ENCODE peak calls at places on chromosomes 2 and 18, in nine cellular contexts. M is neural progenitor cell, O is mucosa of descending colon, N is endothelial cell, I is progenitor cell of endocrine pancreas, Y is PC-9, K is H9, X is RWPE1, T is upper lobe of left lung. S is an unnamed sample.

GRCh38 chr18:11657152-11657551 is 31.9 kb upstream of the GNAL start:
- DNase-seq in M (no peak), O (no peak), N (no peak), I (no peak), Y (no peak), K (peak), X (no peak), T (no peak), S (no peak)

GRCh38 chr2:169823996-169824372 is 721 bp downstream of the METTL5 start:
- DNase-seq in M (no peak), O (no peak), N (no peak), I (no peak), Y (no peak), K (no peak), X (no peak), T (no peak), S (no peak)

GRCh38 chr18:49082714-49083688 is 132.2 kb upstream of the SMAD7 start:
- DNase-seq in M (no peak), O (no peak), N (no peak), I (no peak), Y (no peak), K (no peak), X (no peak), T (no peak), S (no peak)

GRCh38 chr2:16093639-16094447 is 153.5 kb downstream of the MYCN start:
- DNase-seq in M (no peak), O (no peak), N (no peak), I (no peak), Y (no peak), K (no peak), X (no peak), T (no peak), S (no peak)

GRCh38 chr2:160055726-160056108 is 6.7 kb downstream of the PLA2R1 start:
- DNase-seq in M (no peak), O (no peak), N (no peak), I (no peak), Y (no peak), K (peak), X (no peak), T (no peak), S (no peak)

GRCh38 chr2:178229927-178230326 is 35.6 kb downstream of the OSBPL6 start:
- DNase-seq in M (no peak), O (no peak), N (no peak), I (no peak), Y (no peak), K (no peak), X (no peak), T (no peak), S (no peak)

GRCh38 chr2:30653847-30654246 is 153.4 kb downstream of the CAPN13 start:
- DNase-seq in M (no peak), O (no peak), N (no peak), I (no peak), Y (no peak), K (no peak), X (no peak), T (no peak), S (no peak)

GRCh38 chr2:109467701-109468100 is 146.1 kb downstream of the SEPTIN10 start:
- DNase-seq in M (no peak), O (no peak), N (no peak), I (no peak), Y (no peak), K (no peak), X (no peak), T (no peak), S (no peak)

GRCh38 chr18:70339915-70340314 is 51.1 kb downstream of the SOCS6 start:
- DNase-seq in M (no peak), O (no peak), N (no peak), I (no peak), Y (no peak), K (no peak), X (no peak), T (no peak), S (no peak)

GRCh38 chr18:58915006-58915799 is 50.5 kb downstream of the ZNF532 start:
- DNase-seq in M (no peak), O (no peak), N (no peak), I (no peak), Y (no peak), K (no peak), X (no peak), T (no peak), S (no peak)

GRCh38 chr18:65477450-65477849 is 273.4 kb upstream of the CDH7 start:
- DNase-seq in M (no peak), O (no peak), N (no peak), I (no peak), Y (no peak), K (no peak), X (no peak), T (no peak), S (no peak)

GRCh38 chr18:77131652-77132368 is 773 bp downstream of the MBP start:
- DNase-seq in M (peak), O (peak), N (peak), I (peak), Y (no peak), K (no peak), X (no peak), T (peak), S (no peak)

GRCh38 chr2:9918275-9918674 is 33.2 kb upstream of the GRHL1 start:
- DNase-seq in M (no peak), O (no peak), N (no peak), I (no peak), Y (no peak), K (no peak), X (no peak), T (no peak), S (no peak)

GRCh38 chr2:8537572-8538155 is 144.2 kb upstream of the ID2 start:
- DNase-seq in M (no peak), O (no peak), N (no peak), I (no peak), Y (no peak), K (no peak), X (no peak), T (peak), S (no peak)

GRCh38 chr18:9782073-9782857 is 74.2 kb downstream of the RAB31 start:
- DNase-seq in M (no peak), O (no peak), N (no peak), I (no peak), Y (peak), K (no peak), X (peak), T (peak), S (no peak)

GRCh38 chr2:685421-685820 is 8.2 kb upstream of the TMEM18 start:
- DNase-seq in M (no peak), O (no peak), N (no peak), I (no peak), Y (no peak), K (no peak), X (no peak), T (no peak), S (no peak)

GRCh38 chr18:9559253-9559652 is 55.1 kb downstream of the PPP4R1 start:
- DNase-seq in M (no peak), O (no peak), N (no peak), I (no peak), Y (no peak), K (no peak), X (no peak), T (no peak), S (no peak)

GRCh38 chr2:42091671-42092070 is 43.9 kb downstream of the PKDCC start:
- DNase-seq in M (no peak), O (no peak), N (no peak), I (no peak), Y (no peak), K (no peak), X (no peak), T (no peak), S (no peak)

GRCh38 chr2:226213717-226214116 is 585.9 kb downstream of the IRS1 start:
- DNase-seq in M (no peak), O (no peak), N (no peak), I (no peak), Y (no peak), K (no peak), X (peak), T (no peak), S (no peak)

GRCh38 chr2:218856896-218857243 is 2.7 kb upstream of the WNT6 start:
- DNase-seq in M (no peak), O (no peak), N (no peak), I (no peak), Y (no peak), K (no peak), X (no peak), T (no peak), S (no peak)

GRCh38 chr2:149651229-149651628 is 63.7 kb upstream of the MMADHC start:
- DNase-seq in M (no peak), O (no peak), N (no peak), I (no peak), Y (no peak), K (no peak), X (no peak), T (no peak), S (no peak)

GRCh38 chr18:62777814-62778213 is 62.5 kb downstream of the PHLPP1 start:
- DNase-seq in M (no peak), O (no peak), N (no peak), I (no peak), Y (no peak), K (no peak), X (no peak), T (no peak), S (no peak)

GRCh38 chr2:20348542-20348941 is 2.1 kb downstream of the PUM2 start:
- DNase-seq in M (peak), O (no peak), N (no peak), I (no peak), Y (peak), K (no peak), X (no peak), T (no peak), S (no peak)

GRCh38 chr2:172095146-172095904 is 7.4 kb downstream of the DLX2 start:
- DNase-seq in M (peak), O (peak), N (no peak), I (no peak), Y (peak), K (peak), X (peak), T (peak), S (peak)
- TF ChIP-seq CTCF in M (no peak), O (no peak), N (no peak), I (no peak), Y (no peak), K (no peak), X (no peak), T (no peak), S (no peak)

GRCh38 chr18:54296017-54296416 is 26.7 kb downstream of the POLI start:
- DNase-seq in M (peak), O (no peak), N (no peak), I (no peak), Y (no peak), K (no peak), X (no peak), T (no peak), S (no peak)

GRCh38 chr18:54294274-54294673 is 25.0 kb downstream of the POLI start:
- DNase-seq in M (no peak), O (no peak), N (no peak), I (no peak), Y (no peak), K (no peak), X (no peak), T (no peak), S (no peak)
- TF ChIP-seq CTCF in M (no peak), O (no peak), N (no peak), I (no peak), Y (no peak), K (no peak), X (no peak), T (no peak), S (no peak)

DNA sequence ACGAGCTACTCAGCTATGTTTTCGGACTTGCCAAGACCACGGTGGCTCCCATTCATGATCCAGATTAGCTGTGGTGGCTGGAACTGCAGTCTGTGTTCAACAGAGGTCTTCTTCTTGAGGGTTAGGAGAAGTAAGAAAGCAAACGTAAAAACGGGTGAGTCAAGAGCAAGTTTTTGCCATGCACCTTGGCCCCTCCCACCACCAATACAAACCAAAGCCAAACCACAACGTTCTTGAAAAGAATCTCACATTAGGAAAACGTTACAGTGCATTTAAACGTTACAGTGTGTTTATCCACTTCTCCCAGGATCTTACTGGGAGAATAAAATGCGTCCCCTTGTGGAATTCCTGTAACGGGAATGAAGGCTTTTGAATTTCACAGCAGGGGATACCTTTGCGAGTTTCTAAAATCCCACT is 725 bp downstream of the FBXO48 start:
- DNase-seq in M (peak), O (no peak), N (no peak), I (no peak), Y (peak), K (no peak), X (no peak), T (peak), S (no peak)
- TF ChIP-seq CTCF in M (peak), O (no peak), N (no peak), I (no peak), Y (no peak), K (no peak), X (peak), T (peak), S (no peak)

GRCh38 chr2:189178007-189178406 is 1.6 kb downstream of the COL5A2 start:
- DNase-seq in M (no peak), O (no peak), N (no peak), I (no peak), Y (no peak), K (no peak), X (peak), T (no peak), S (no peak)
- TF ChIP-seq CTCF in M (peak), O (no peak), N (peak), I (peak), Y (peak), K (peak), X (peak), T (no peak), S (no peak)

DNA sequence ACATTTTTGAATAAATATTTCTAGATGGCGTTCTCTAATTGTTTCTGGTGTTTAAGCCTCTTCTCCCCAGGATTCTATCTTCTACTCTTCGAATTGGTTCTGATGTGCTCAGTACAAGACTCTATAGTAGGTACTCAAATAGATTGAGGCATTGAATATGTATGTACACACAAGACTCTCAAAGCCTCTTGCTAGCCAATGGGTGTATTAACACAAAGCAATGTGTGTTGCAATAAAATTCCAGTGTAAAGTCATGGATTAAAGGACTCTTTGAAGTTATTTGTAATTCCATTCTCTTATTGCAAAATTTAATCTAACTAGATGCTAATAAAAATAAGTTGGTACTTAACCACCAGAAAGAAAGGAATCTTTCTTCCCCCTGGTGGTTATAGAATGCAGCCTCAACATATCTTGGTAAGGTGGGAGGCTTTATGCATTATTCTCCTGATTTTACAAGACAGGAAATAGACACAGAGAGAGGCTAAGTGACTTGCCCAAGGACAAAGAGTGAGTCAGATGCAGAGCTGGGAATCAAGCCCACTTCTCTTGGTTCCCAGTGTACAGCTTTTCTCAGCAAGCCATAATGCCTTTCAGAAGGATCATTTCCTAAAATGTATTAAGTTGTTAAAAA is 18.1 kb downstream of the LRP1B start:
- DNase-seq in M (no peak), O (no peak), N (no peak), I (no peak), Y (peak), K (no peak), X (peak), T (no peak), S (no peak)
- TF ChIP-seq CTCF in M (peak), O (no peak), N (peak), I (peak), Y (peak), K (peak), X (no peak), T (no peak), S (no peak)

DNA sequence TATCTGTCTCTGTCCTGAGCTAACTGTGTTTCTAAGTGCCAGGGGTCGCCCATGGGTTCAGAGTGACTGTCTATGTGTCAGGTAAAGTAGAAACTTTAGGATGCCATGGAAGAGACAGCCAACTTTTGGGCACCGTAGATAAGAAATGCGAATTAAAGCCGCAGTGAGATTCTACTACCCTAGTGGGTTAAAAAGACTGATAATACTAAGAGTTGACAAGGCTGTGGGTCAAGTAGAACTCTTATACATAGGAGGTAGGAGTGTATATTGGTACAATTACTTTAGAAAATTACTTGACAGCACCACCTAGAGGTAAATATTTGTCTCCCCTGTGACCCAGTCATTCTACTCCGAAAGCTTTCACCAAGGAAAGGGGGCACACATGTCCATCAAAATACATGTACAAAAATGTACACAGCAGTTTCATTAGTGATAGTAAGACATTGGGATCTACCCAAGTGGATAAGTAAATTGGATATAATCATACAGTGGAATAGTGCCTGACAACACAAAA is 371.3 kb downstream of the SLC4A3 start:
- DNase-seq in M (no peak), O (no peak), N (no peak), I (no peak), Y (no peak), K (no peak), X (no peak), T (no peak), S (no peak)
- TF ChIP-seq CTCF in M (peak), O (no peak), N (no peak), I (no peak), Y (peak), K (peak), X (no peak), T (no peak), S (no peak)

DNA sequence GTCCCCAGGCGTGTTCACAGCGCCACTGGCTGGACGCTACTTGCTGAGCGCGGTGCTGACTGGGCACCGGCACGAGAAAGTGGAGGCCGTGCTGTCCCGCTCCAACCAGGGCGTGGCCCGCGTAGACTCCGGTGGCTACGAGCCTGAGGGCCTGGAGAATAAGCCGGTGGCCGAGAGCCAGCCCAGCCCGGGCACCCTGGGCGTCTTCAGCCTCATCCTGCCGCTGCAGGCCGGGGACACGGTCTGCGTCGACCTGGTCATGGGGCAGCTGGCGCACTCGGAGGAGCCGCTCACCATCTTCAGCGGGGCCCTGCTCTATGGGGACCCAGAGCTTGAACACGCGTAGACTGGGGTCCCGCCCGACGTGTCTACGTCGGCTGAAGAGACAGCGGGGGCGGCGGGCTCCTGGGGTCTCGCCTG is 892 bp upstream of the KHK start:
- DNase-seq in M (peak), O (peak), N (peak), I (no peak), Y (peak), K (peak), X (peak), T (peak), S (peak)
- TF ChIP-seq CTCF in M (peak), O (no peak), N (no peak), I (no peak), Y (no peak), K (peak), X (peak), T (peak), S (peak)

S was measured in D721Med.